ENCODE peak calls at places on chromosomes 2 and 18, in eight cellular contexts. B is NCI-H446 treated with DMSO at 0.1 percent for 48 hours; K is A549; I is GM23248; E is activated CD4-positive, alpha-beta T cell treated with anti-CD3 and anti-CD28 coated beads for 48 hours; Y is C1 segment of cervical spinal cord; D is anterior cingulate cortex; S is NAMALWA. H is an unnamed sample.

GRCh38 chr2:85394976-85395375 is 15.2 kb downstream of the CAPG start:
- DNase-seq in B (no peak), K (no peak), I (no peak), D (no peak), Y (no peak), E (no peak), S (no peak), H (no peak)

GRCh38 chr18:52409732-52410131 is 69.7 kb downstream of the DCC start:
- DNase-seq in Y (no peak), I (no peak), B (no peak), S (peak; percentile 9), K (peak; percentile 25), E (no peak), D (no peak), H (peak; percentile 25)

GRCh38 chr2:161122772-161123530 is 37.3 kb upstream of the TANK start:
- DNase-seq in Y (no peak), I (peak; percentile 91), D (peak; percentile 8), E (peak; percentile 34), S (no peak), B (no peak), K (peak; percentile 85), H (peak; percentile 41)

GRCh38 chr2:118830121-118830520 is 17.3 kb downstream of the EN1 start:
- DNase-seq in I (peak; percentile 89), E (no peak), S (no peak), K (no peak), B (no peak), D (no peak), Y (no peak), H (no peak)

GRCh38 chr2:238169021-238169707 is 10.4 kb downstream of the ERFE start:
- DNase-seq in B (no peak), D (no peak), E (no peak), K (peak; percentile 63), S (no peak), I (peak; percentile 93), Y (no peak), H (no peak)

GRCh38 chr2:106685180-106685897 is 198.2 kb downstream of the CD8B2 start:
- DNase-seq in B (no peak), K (no peak), S (peak; percentile 2), I (no peak), D (no peak), Y (no peak), E (no peak), H (no peak)

GRCh38 chr2:145194671-145195070 is 674.8 kb upstream of the ZEB2 start:
- DNase-seq in E (no peak), S (no peak), D (no peak), B (no peak), Y (no peak), K (no peak), I (no peak), H (no peak)

GRCh38 chr2:122531803-122532344 is 776.4 kb downstream of the TSN start:
- DNase-seq in B (no peak), K (no peak), I (no peak), E (no peak), Y (no peak), D (no peak), S (no peak), H (no peak)

GRCh38 chr2:71679481-71679880 is 226.1 kb downstream of the DYSF start:
- DNase-seq in S (no peak), B (no peak), E (no peak), Y (no peak), K (no peak), D (no peak), I (no peak), H (no peak)

GRCh38 chr2:96503637-96504243 is 1.4 kb downstream of the NEURL3 start:
- DNase-seq in S (no peak), I (no peak), E (no peak), D (no peak), Y (no peak), K (no peak), B (no peak), H (no peak)

GRCh38 chr2:170446078-170446477 is 268.1 kb downstream of the MYO3B start:
- DNase-seq in D (no peak), B (no peak), I (no peak), K (no peak), S (no peak), E (no peak), Y (no peak), H (no peak)

GRCh38 chr2:161414385-161415040 is 1.6 kb upstream of the TBR1 start:
- DNase-seq in B (no peak), I (peak; percentile 67), K (peak; percentile 47), S (no peak), Y (no peak), D (no peak), E (peak; percentile 22), H (peak; percentile 57)

GRCh38 chr2:64524604-64525322 is 635 bp downstream of the AFTPH start:
- DNase-seq in E (peak; percentile 54), S (peak; percentile 68), D (no peak), B (no peak), Y (no peak), K (peak; percentile 28), I (peak; percentile 64), H (no peak)

GRCh38 chr2:106020032-106020431 is 174.1 kb downstream of the UXS1 start:
- DNase-seq in D (no peak), S (no peak), Y (no peak), K (no peak), E (no peak), B (no peak), I (no peak), H (no peak)

GRCh38 chr2:219561179-219562048 is 9.9 kb downstream of the OBSL1 start:
- DNase-seq in K (no peak), S (no peak), E (no peak), I (no peak), B (no peak), Y (no peak), D (no peak), H (no peak)

GRCh38 chr2:152369176-152369860 is 34.3 kb downstream of the FMNL2 start:
- DNase-seq in D (no peak), B (no peak), S (no peak), Y (no peak), E (no peak), I (peak; percentile 87), K (no peak), H (no peak)

GRCh38 chr2:233419626-233420431 is 65.5 kb downstream of the DGKD start:
- DNase-seq in B (no peak), I (no peak), E (peak; percentile 50), Y (no peak), D (no peak), K (peak; percentile 61), S (peak; percentile 17), H (no peak)

GRCh38 chr2:233033672-233034071 is 1.2 kb downstream of the NEU2 start:
- DNase-seq in I (peak; percentile 84), D (no peak), E (peak; percentile 62), K (no peak), B (no peak), S (no peak), Y (no peak), H (no peak)

GRCh38 chr2:62305421-62306176 is 109.7 kb downstream of the B3GNT2 start:
- DNase-seq in K (no peak), Y (no peak), D (no peak), I (peak; percentile 16), S (no peak), E (peak; percentile 84), B (no peak), H (no peak)

GRCh38 chr2:100692381-100692780 is 127.6 kb upstream of the NPAS2 start:
- DNase-seq in Y (no peak), B (no peak), K (no peak), I (no peak), E (no peak), D (no peak), S (no peak), H (no peak)

GRCh38 chr2:138712212-138712979 is 67.8 kb downstream of the NXPH2 start:
- DNase-seq in K (no peak), B (no peak), D (no peak), S (no peak), Y (no peak), I (peak; percentile 29), E (no peak), H (no peak)

GRCh38 chr2:169509230-169509917 is at the start of gene KLHL41:
- DNase-seq in S (no peak), D (no peak), K (no peak), E (no peak), I (peak; percentile 48), Y (no peak), B (peak; percentile 32), H (no peak)

GRCh38 chr18:77486985-77487384 is 237.3 kb downstream of the GALR1 start:
- DNase-seq in Y (no peak), D (no peak), I (no peak), K (no peak), E (no peak), S (no peak), B (no peak), H (no peak)

GRCh38 chr2:73938761-73939352 is 12.2 kb downstream of the DGUOK start:
- DNase-seq in D (no peak), Y (no peak), B (no peak), E (peak; percentile 11), I (peak; percentile 80), S (no peak), K (no peak), H (no peak)

GRCh38 chr18:68520406-68521075 is 194.4 kb downstream of the TMX3 start:
- DNase-seq in B (no peak), Y (no peak), D (no peak), K (no peak), I (peak; percentile 45), S (no peak), E (no peak), H (no peak)

GRCh38 chr2:9099341-9099751 is 95.9 kb upstream of the MBOAT2 start:
- DNase-seq in S (no peak), D (no peak), I (peak; percentile 33), B (no peak), K (peak; percentile 31), E (peak; percentile 60), Y (no peak), H (no peak)

GRCh38 chr2:85326946-85327756 is 638 bp downstream of the TGOLN2 start:
- DNase-seq in I (peak; percentile 79), S (peak; percentile 61), Y (no peak), D (no peak), E (peak; percentile 71), K (peak; percentile 29), B (no peak), H (no peak)